ENCODE peak calls at places on chromosomes 16 and 17, in four cellular contexts. One of them, this sample, is unnamed.

GRCh38 chr17:19382581-19383444 is 4.2 kb downstream of the MFAP4 start:
- DNase-seq in fibroblast of pulmonary artery: no peak
- DNase-seq in kidney glomerular epithelial cell: no peak
- DNase-seq in amniotic stem cell: no peak
- DNase-seq in this sample: no peak

GRCh38 chr16:54204756-54205155 is 81.8 kb downstream of the IRX3 start:
- DNase-seq in fibroblast of pulmonary artery: no peak
- DNase-seq in kidney glomerular epithelial cell: no peak
- DNase-seq in amniotic stem cell: no peak
- DNase-seq in this sample: no peak

GRCh38 chr17:2954898-2955445 is 108.4 kb downstream of the OR1D5 start:
- DNase-seq in fibroblast of pulmonary artery: peak
- DNase-seq in kidney glomerular epithelial cell: peak
- DNase-seq in amniotic stem cell: no peak
- DNase-seq in this sample: no peak

GRCh38 chr16:81650982-81651562 is 128.0 kb upstream of the PLCG2 start:
- DNase-seq in fibroblast of pulmonary artery: peak
- DNase-seq in kidney glomerular epithelial cell: no peak
- DNase-seq in amniotic stem cell: no peak
- DNase-seq in this sample: peak

GRCh38 chr17:37541880-37542675 is 52.4 kb downstream of the DUSP14 start:
- DNase-seq in fibroblast of pulmonary artery: peak
- DNase-seq in kidney glomerular epithelial cell: peak
- DNase-seq in amniotic stem cell: no peak
- DNase-seq in this sample: no peak

GRCh38 chr17:15896834-15897233 is 48.1 kb upstream of the ADORA2B start:
- DNase-seq in fibroblast of pulmonary artery: no peak
- DNase-seq in kidney glomerular epithelial cell: no peak
- DNase-seq in amniotic stem cell: no peak
- DNase-seq in this sample: no peak

GRCh38 chr16:47907109-47907508 is 248.7 kb downstream of the ABCC12 start:
- DNase-seq in fibroblast of pulmonary artery: no peak
- DNase-seq in kidney glomerular epithelial cell: no peak
- DNase-seq in amniotic stem cell: no peak
- DNase-seq in this sample: no peak

GRCh38 chr17:73052923-73053322 is 39.6 kb downstream of the SLC39A11 start:
- DNase-seq in fibroblast of pulmonary artery: no peak
- DNase-seq in kidney glomerular epithelial cell: no peak
- DNase-seq in amniotic stem cell: no peak
- DNase-seq in this sample: no peak

GRCh38 chr17:17685775-17686291 is 4.6 kb downstream of the RAI1 start:
- DNase-seq in fibroblast of pulmonary artery: peak
- DNase-seq in kidney glomerular epithelial cell: peak
- DNase-seq in amniotic stem cell: peak
- DNase-seq in this sample: no peak

GRCh38 chr16:9384141-9384540 is 292.7 kb downstream of the HAPSTR1 start:
- DNase-seq in fibroblast of pulmonary artery: no peak
- DNase-seq in kidney glomerular epithelial cell: no peak
- DNase-seq in amniotic stem cell: no peak
- DNase-seq in this sample: no peak

GRCh38 chr17:50916708-50917417 is 50.7 kb upstream of the TOB1 start:
- DNase-seq in fibroblast of pulmonary artery: no peak
- DNase-seq in kidney glomerular epithelial cell: no peak
- DNase-seq in amniotic stem cell: no peak
- DNase-seq in this sample: no peak

GRCh38 chr17:41065829-41066624 is at the start of gene KRTAP2-4:
- DNase-seq in fibroblast of pulmonary artery: peak
- DNase-seq in kidney glomerular epithelial cell: peak
- DNase-seq in amniotic stem cell: no peak
- DNase-seq in this sample: no peak

GRCh38 chr17:28249706-28250105 is 69.3 kb upstream of the TMEM97 start:
- DNase-seq in fibroblast of pulmonary artery: no peak
- DNase-seq in kidney glomerular epithelial cell: no peak
- DNase-seq in amniotic stem cell: no peak
- DNase-seq in this sample: no peak

GRCh38 chr16:51592535-51592934 is 441.5 kb upstream of the SALL1 start:
- DNase-seq in fibroblast of pulmonary artery: no peak
- DNase-seq in kidney glomerular epithelial cell: peak
- DNase-seq in amniotic stem cell: no peak
- DNase-seq in this sample: no peak